ENCODE peak calls at places on chromosomes 11 and 22, in nine cellular contexts. Q is spleen; Z is MG63; U is heart right ventricle; P is HAP-1; F is CD4-positive, CD25-positive, alpha-beta regulatory T cell; C is neural progenitor cell; B is adipocyte; J is MM.1S. H is an unnamed sample.

GRCh38 chr11:7437706-7438105 is 47.6 kb upstream of the OLFML1 start:
- DNase-seq in Q (no peak), J (no peak), Z (no peak), B (peak; percentile 65), P (no peak), F (no peak), U (no peak), C (no peak), H (no peak)

GRCh38 chr11:115580416-115580815 is 76.2 kb upstream of the CADM1 start:
- DNase-seq in B (no peak), Z (no peak), Q (no peak), P (no peak), C (no peak), J (no peak), U (no peak), F (no peak), H (no peak)

GRCh38 chr11:8310743-8311298 is 47.1 kb upstream of the LMO1 start:
- DNase-seq in F (no peak), C (peak; percentile 23), U (no peak), Z (no peak), Q (peak; percentile 51), B (no peak), J (no peak), P (no peak), H (no peak)

GRCh38 chr22:27252282-27253049 is 549.1 kb downstream of the MN1 start:
- DNase-seq in Z (peak; percentile 90), C (no peak), B (peak; percentile 77), Q (no peak), F (no peak), P (no peak), J (no peak), U (no peak), H (peak; percentile 84)

GRCh38 chr11:134800130-134800529 is 388.1 kb upstream of the B3GAT1 start:
- DNase-seq in C (no peak), P (no peak), B (no peak), U (no peak), Z (no peak), J (no peak), F (no peak), Q (no peak), H (no peak)

GRCh38 chr11:7552666-7553065 is 38.9 kb downstream of the PPFIBP2 start:
- DNase-seq in B (no peak), J (no peak), P (no peak), C (no peak), F (no peak), U (no peak), Z (no peak), Q (no peak), H (no peak)

GRCh38 chr11:122820158-122820557 is 18.1 kb upstream of the CRTAM start:
- DNase-seq in Q (no peak), F (no peak), B (no peak), U (no peak), Z (no peak), C (no peak), P (no peak), J (no peak), H (no peak)

GRCh38 chr11:10058356-10058755 is 235.7 kb downstream of the SBF2 start:
- DNase-seq in C (no peak), P (no peak), U (no peak), Z (no peak), Q (no peak), B (peak; percentile 19), J (no peak), F (no peak), H (no peak)

GRCh38 chr11:95917188-95918036 is 6.5 kb downstream of the MTMR2 start:
- DNase-seq in F (no peak), P (peak; percentile 44), Q (no peak), C (no peak), Z (no peak), J (no peak), U (no peak), B (no peak), H (no peak)

GRCh38 chr11:57499983-57500461 is 15.5 kb downstream of the SLC43A1 start:
- DNase-seq in U (no peak), C (no peak), Z (no peak), Q (no peak), P (no peak), J (no peak), B (no peak), F (no peak), H (no peak)

GRCh38 chr11:134786636-134787035 is 374.6 kb upstream of the B3GAT1 start:
- DNase-seq in U (no peak), Z (no peak), J (no peak), Q (no peak), B (no peak), F (no peak), C (no peak), P (no peak), H (no peak)

GRCh38 chr11:126310992-126311310 is 7.1 kb downstream of the DCPS start:
- DNase-seq in J (no peak), F (no peak), P (no peak), B (no peak), Q (no peak), U (no peak), C (no peak), Z (no peak), H (no peak)

GRCh38 chr11:16881074-16881709 is 133.0 kb downstream of the PLEKHA7 start:
- DNase-seq in B (peak; percentile 26), F (no peak), C (peak; percentile 62), P (no peak), Z (peak; percentile 73), U (peak; percentile 58), Q (no peak), J (peak; percentile 66), H (peak; percentile 64)

GRCh38 chr11:50174189-50174588 is 141.5 kb downstream of the OR4C45 start:
- DNase-seq in U (no peak), P (no peak), Z (peak; percentile 8), F (no peak), B (peak; percentile 57), C (no peak), J (peak; percentile 39), Q (no peak), H (no peak)

GRCh38 chr22:42315392-42315756 is 44.9 kb upstream of the TCF20 start:
- DNase-seq in U (no peak), F (no peak), Z (no peak), Q (no peak), J (no peak), P (no peak), B (no peak), C (no peak), H (no peak)

GRCh38 chr11:75782540-75783263 is 14.1 kb downstream of the DGAT2 start:
- DNase-seq in B (no peak), J (no peak), F (no peak), C (no peak), Z (no peak), Q (peak; percentile 47), P (no peak), U (no peak), H (no peak)

GRCh38 chr11:76120513-76121081 is 85.7 kb downstream of the WNT11 start:
- DNase-seq in P (peak; percentile 83), Z (no peak), J (no peak), U (no peak), Q (no peak), B (peak; percentile 41), F (no peak), C (peak; percentile 63), H (no peak)

GRCh38 chr11:40877256-40877655 is 582.2 kb downstream of the LRRC4C start:
- DNase-seq in P (no peak), J (no peak), B (no peak), F (no peak), C (no peak), U (no peak), Q (no peak), Z (peak; percentile 58), H (no peak)

GRCh38 chr11:128595221-128595620 is 7.9 kb upstream of the ETS1 start:
- DNase-seq in F (no peak), B (no peak), Z (no peak), C (no peak), J (no peak), U (no peak), P (no peak), Q (no peak), H (no peak)
- H3K27me3 ChIP-seq in F (no peaks in the 10 kb centered on the region), B (peaks cover 14% of the 10 kb centered on the region), Z (no peaks in the 10 kb centered on the region), C (peaks cover 12% of the 10 kb centered on the region), J (no peaks in the 10 kb centered on the region), U (no peaks in the 10 kb centered on the region), P (no peaks in the 10 kb centered on the region), Q (no peaks in the 10 kb centered on the region), H (no peaks in the 10 kb centered on the region)

GRCh38 chr11:726278-726915 is 20.4 kb downstream of the EPS8L2 start:
- DNase-seq in Q (peak; percentile 94), J (peak; percentile 87), C (peak; percentile 55), B (peak; percentile 22), Z (no peak), U (no peak), F (peak; percentile 73), P (no peak), H (no peak)

GRCh38 chr11:725624-726202 is 19.7 kb downstream of the EPS8L2 start:
- DNase-seq in U (no peak), C (peak; percentile 52), Z (no peak), Q (peak; percentile 81), J (peak; percentile 28), F (no peak), B (no peak), P (no peak), H (no peak)

GRCh38 chr11:724063-724732 is 18.2 kb downstream of the EPS8L2 start:
- DNase-seq in P (no peak), Z (no peak), J (no peak), U (no peak), B (no peak), C (no peak), F (no peak), Q (peak; percentile 81), H (no peak)

GRCh38 chr11:723120-723883 is 17.3 kb downstream of the EPS8L2 start:
- DNase-seq in Q (no peak), Z (no peak), F (peak; percentile 80), U (no peak), J (peak; percentile 60), C (peak; percentile 57), B (peak; percentile 75), P (no peak), H (no peak)

GRCh38 chr11:724733-725386 is 18.8 kb downstream of the EPS8L2 start:
- DNase-seq in B (no peak), U (no peak), F (no peak), J (no peak), Q (no peak), C (no peak), P (no peak), Z (no peak), H (no peak)
- H3K27me3 ChIP-seq in B (no peaks in the 10 kb centered on the region), U (peaks cover 67% of the 10 kb centered on the region), F (no peaks in the 10 kb centered on the region), J (peaks cover 12% of the 10 kb centered on the region), Q (peaks cover 49% of the 10 kb centered on the region), C (peaks cover 43% of the 10 kb centered on the region), P (peaks cover 8% of the 10 kb centered on the region), Z (no peaks in the 10 kb centered on the region), H (peaks cover 4% of the 10 kb centered on the region)

GRCh38 chr22:48350456-48350855 is 1477.2 kb downstream of the BRD1 start:
- DNase-seq in Z (no peak), P (no peak), F (no peak), Q (no peak), C (peak; percentile 71), J (no peak), B (no peak), U (no peak), H (no peak)
- H3K27me3 ChIP-seq in Z (no peaks in the 10 kb centered on the region), P (no peaks in the 10 kb centered on the region), F (no peaks in the 10 kb centered on the region), Q (peaks cover 4% of the 10 kb centered on the region), C (no peaks in the 10 kb centered on the region), J (no peaks in the 10 kb centered on the region), B (peaks cover 5% of the 10 kb centered on the region), U (peaks cover 56% of the 10 kb centered on the region), H (no peaks in the 10 kb centered on the region)

GRCh38 chr22:30222321-30222720 is 24.2 kb downstream of the LIF start:
- DNase-seq in F (no peak), J (no peak), Z (no peak), U (no peak), Q (no peak), P (no peak), B (no peak), C (no peak), H (no peak)
- H3K27me3 ChIP-seq in F (no peaks in the 10 kb centered on the region), J (peaks cover 29% of the 10 kb centered on the region), Z (no peaks in the 10 kb centered on the region), U (peaks cover 85% of the 10 kb centered on the region), Q (no peaks in the 10 kb centered on the region), P (peaks cover 2% of the 10 kb centered on the region), B (peaks cover 12% of the 10 kb centered on the region), C (no peaks in the 10 kb centered on the region), H (no peaks in the 10 kb centered on the region)